ENCODE peak calls at places on chromosomes 7 and 10, in eight cellular contexts. B is lung, E is colonic mucosa, N is sigmoid colon, O is SK-N-SH, M is MM.1S, K is cardiac muscle cell, G is tibial artery. C is an unnamed sample.
A peak's percentile ranks its signal among the peaks of the same experiment; 100 is the strongest.

GRCh38 chr7:139523199-139523941 is at the start of gene CLEC2L:
- DNase-seq in O (peak; percentile 92), M (no peak), N (no peak), G (no peak), B (no peak), K (peak; percentile 43), E (no peak), C (no peak)

GRCh38 chr10:132574783-132575319 is 37.3 kb downstream of the INPP5A start:
- DNase-seq in M (no peak), O (no peak), B (no peak), G (no peak), K (peak; percentile 47), E (no peak), N (peak; percentile 65), C (peak; percentile 73)

GRCh38 chr7:12422449-12423320 is 19.0 kb upstream of the VWDE start:
- DNase-seq in K (no peak), G (no peak), M (no peak), O (no peak), E (no peak), B (no peak), N (no peak), C (no peak)

GRCh38 chr7:64990216-64990615 is 620 bp downstream of the ZNF117 start:
- DNase-seq in N (no peak), B (no peak), M (no peak), O (no peak), G (no peak), K (no peak), E (no peak), C (no peak)

GRCh38 chr7:85023066-85023687 is 163.7 kb downstream of the SEMA3D start:
- DNase-seq in G (no peak), K (peak; percentile 60), E (peak; percentile 38), O (no peak), M (peak; percentile 58), B (no peak), N (no peak), C (no peak)

GRCh38 chr7:91556956-91557650 is 292.9 kb downstream of the FZD1 start:
- DNase-seq in E (no peak), N (no peak), G (no peak), K (no peak), B (no peak), M (no peak), O (no peak), C (no peak)

GRCh38 chr7:143285454-143285756 is 647 bp downstream of the TMEM139 start:
- DNase-seq in M (no peak), E (peak; percentile 81), O (no peak), B (peak; percentile 67), K (no peak), G (no peak), N (no peak), C (no peak)

GRCh38 chr7:103765891-103766290 is 223.6 kb downstream of the RELN start:
- DNase-seq in G (no peak), O (no peak), K (no peak), B (no peak), M (no peak), E (no peak), N (no peak), C (no peak)

GRCh38 chr10:93464826-93465388 is 17.2 kb downstream of the MYOF start:
- DNase-seq in K (no peak), O (no peak), G (no peak), M (no peak), E (no peak), B (no peak), N (no peak), C (no peak)

GRCh38 chr7:12322287-12322902 is 81.3 kb downstream of the VWDE start:
- DNase-seq in K (no peak), B (no peak), M (peak; percentile 16), E (no peak), N (no peak), G (no peak), O (peak; percentile 10), C (no peak)

GRCh38 chr7:3067193-3067592 is 23.5 kb upstream of the CARD11 start:
- DNase-seq in M (no peak), G (no peak), O (no peak), N (no peak), K (no peak), B (no peak), E (no peak), C (no peak)

GRCh38 chr7:128830231-128831177 is at the start of gene FLNC:
- DNase-seq in O (peak; percentile 90), N (peak; percentile 87), G (peak; percentile 65), E (no peak), M (no peak), B (no peak), K (peak; percentile 86), C (peak; percentile 91)

GRCh38 chr7:142602756-142603155 is 146.5 kb upstream of the PRSS1 start:
- DNase-seq in K (no peak), G (no peak), B (no peak), E (no peak), O (no peak), N (no peak), M (no peak), C (no peak)

GRCh38 chr10:3592424-3592823 is 192.6 kb downstream of the KLF6 start:
- DNase-seq in B (no peak), N (no peak), O (no peak), K (no peak), G (no peak), M (no peak), E (no peak), C (no peak)

GRCh38 chr10:12729885-12730284 is 271.6 kb downstream of the CCDC3 start:
- DNase-seq in B (no peak), K (peak; percentile 30), G (no peak), O (peak; percentile 42), M (no peak), E (no peak), N (no peak), C (no peak)

GRCh38 chr7:136336932-136337331 is 359.8 kb upstream of the MTPN start:
- DNase-seq in N (no peak), G (no peak), B (no peak), O (no peak), E (no peak), M (no peak), K (no peak), C (no peak)

GRCh38 chr7:44063547-44063893 is 1.8 kb downstream of the PGAM2 start:
- DNase-seq in O (no peak), B (no peak), N (peak; percentile 52), K (peak; percentile 48), E (no peak), G (peak; percentile 19), M (no peak), C (no peak)

GRCh38 chr10:98414932-98415709 is at the start of gene PYROXD2:
- DNase-seq in N (peak; percentile 97), M (peak; percentile 76), B (peak; percentile 92), O (peak; percentile 88), E (peak; percentile 92), K (peak; percentile 93), G (peak; percentile 91), C (peak; percentile 96)

GRCh38 chr7:3201937-3202715 is 98.9 kb upstream of the SDK1 start:
- DNase-seq in G (no peak), K (no peak), B (no peak), O (no peak), M (no peak), E (no peak), N (peak; percentile 7), C (no peak)

GRCh38 chr10:4240641-4241197 is 455.7 kb upstream of the KLF6 start:
- DNase-seq in K (no peak), N (no peak), G (no peak), E (no peak), B (no peak), M (no peak), O (no peak), C (no peak)

GRCh38 chr10:47286116-47286505 is 13.9 kb upstream of the GDF10 start:
- DNase-seq in B (no peak), O (no peak), N (peak; percentile 21), K (no peak), G (no peak), E (no peak), M (no peak), C (no peak)

GRCh38 chr7:132650498-132650897 is 74.2 kb upstream of the PLXNA4 start:
- DNase-seq in G (no peak), O (no peak), E (no peak), N (no peak), K (no peak), B (no peak), M (no peak), C (no peak)

GRCh38 chr7:84111842-84112241 is 82.7 kb downstream of the SEMA3A start:
- DNase-seq in N (no peak), B (no peak), M (no peak), G (no peak), E (no peak), O (no peak), K (no peak), C (no peak)

GRCh38 chr10:9066152-9066551 is 1011.7 kb downstream of the GATA3 start:
- DNase-seq in N (no peak), B (no peak), E (no peak), M (no peak), K (no peak), G (no peak), O (no peak), C (no peak)
- H3K4me3 ChIP-seq in N (no peak overlapping the region), B (no peak overlapping the region), E (no peak overlapping the region), M (no peak overlapping the region), K (no peak overlapping the region), G (no peak overlapping the region), O (no peak overlapping the region), C (no peak overlapping the region)

DNA sequence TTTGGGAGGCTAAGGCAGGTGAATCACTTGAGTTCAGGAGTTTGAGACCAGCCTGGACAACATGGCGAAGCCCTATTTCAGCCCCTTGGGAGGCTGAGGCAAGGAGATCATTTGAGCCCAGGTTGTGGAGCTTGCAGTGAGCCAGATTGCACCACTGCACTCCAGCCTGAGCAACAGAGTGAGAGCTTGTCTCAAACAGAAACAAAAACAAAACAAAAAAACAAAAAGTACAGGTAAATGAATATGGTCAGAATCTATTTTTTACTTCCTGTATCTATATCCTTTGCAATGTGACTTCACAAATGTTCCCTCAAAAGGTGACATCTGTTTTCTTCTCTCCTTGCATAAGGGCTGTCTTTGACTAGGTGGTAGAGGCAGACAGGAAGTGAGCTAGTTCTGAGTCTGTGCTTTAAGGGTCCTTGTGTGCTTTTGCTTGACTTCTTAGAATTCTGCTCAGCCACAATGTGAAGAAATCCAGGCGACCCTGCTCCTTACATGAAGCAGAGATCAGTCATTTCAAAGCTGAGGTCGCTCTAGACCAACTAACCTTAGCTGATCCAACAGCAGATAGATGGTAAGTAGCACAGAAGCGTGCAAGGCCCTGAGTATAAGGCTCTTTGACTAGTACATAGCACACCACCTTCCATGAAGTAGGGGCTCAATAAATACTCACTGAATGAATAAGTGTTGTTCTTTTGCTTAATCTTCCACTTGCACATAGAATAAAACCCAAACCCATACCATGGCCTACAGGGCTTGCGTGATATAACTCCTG is 423.2 kb upstream of the PCDH15 start:
- DNase-seq in K (no peak), B (no peak), N (no peak), G (no peak), O (no peak), M (peak; percentile 11), E (no peak), C (no peak)
- H3K4me1 ChIP-seq in K (no peaks in the 10 kb centered on the region), B (no peaks in the 10 kb centered on the region), N (no peaks in the 10 kb centered on the region), G (no peaks in the 10 kb centered on the region), O (no peaks in the 10 kb centered on the region), M (peaks cover 3% of the 10 kb centered on the region), E (no peaks in the 10 kb centered on the region), C (no peaks in the 10 kb centered on the region)

GRCh38 chr7:34385385-34385784 is 272.6 kb upstream of the NPSR1 start:
- DNase-seq in O (no peak), E (no peak), M (no peak), K (no peak), G (no peak), B (no peak), N (no peak), C (no peak)
- H3K4me3 ChIP-seq in O (no peak overlapping the region), E (no peak overlapping the region), M (no peak overlapping the region), K (no peak overlapping the region), G (no peak overlapping the region), B (no peak overlapping the region), N (no peak overlapping the region), C (no peak overlapping the region)

GRCh38 chr7:29611941-29612527 is 48.4 kb downstream of the PRR15 start:
- DNase-seq in E (no peak), O (no peak), B (no peak), K (no peak), N (no peak), M (no peak), G (no peak), C (no peak)
- H3K4me1 ChIP-seq in E (no peaks in the 10 kb centered on the region), O (peaks cover 4% of the 10 kb centered on the region), B (no peaks in the 10 kb centered on the region), K (peaks cover 28% of the 10 kb centered on the region), N (no peaks in the 10 kb centered on the region), M (no peaks in the 10 kb centered on the region), G (no peaks in the 10 kb centered on the region), C (no peaks in the 10 kb centered on the region)

C was measured in aorta.